ENCODE peak calls at places on chromosomes 2 and 18, in six cellular contexts. One of them, this sample, is unnamed.

GRCh38 chr2:51717318-51717717 is 685.4 kb upstream of the NRXN1 start:
- DNase-seq in retina: no peak
- DNase-seq in gastrocnemius medialis: no peak
- DNase-seq in COR-L47: no peak
- DNase-seq in epithelial cell of esophagus: peak
- DNase-seq in ovary: no peak
- DNase-seq in this sample: no peak

GRCh38 chr2:3512086-3512485 is 7.2 kb downstream of the ADI1 start:
- DNase-seq in retina: no peak
- DNase-seq in gastrocnemius medialis: no peak
- DNase-seq in COR-L47: no peak
- DNase-seq in epithelial cell of esophagus: no peak
- DNase-seq in ovary: no peak
- DNase-seq in this sample: no peak

GRCh38 chr18:60060578-60060977 is 160.8 kb downstream of the PMAIP1 start:
- DNase-seq in retina: no peak
- DNase-seq in gastrocnemius medialis: no peak
- DNase-seq in COR-L47: no peak
- DNase-seq in epithelial cell of esophagus: peak
- DNase-seq in ovary: no peak
- DNase-seq in this sample: no peak

GRCh38 chr18:41771971-41772370 is 183.1 kb upstream of the PIK3C3 start:
- DNase-seq in retina: no peak
- DNase-seq in gastrocnemius medialis: no peak
- DNase-seq in COR-L47: no peak
- DNase-seq in epithelial cell of esophagus: peak
- DNase-seq in ovary: no peak
- DNase-seq in this sample: no peak

GRCh38 chr2:113848758-113849460 is 41.0 kb upstream of the ACTR3 start:
- DNase-seq in retina: no peak
- DNase-seq in gastrocnemius medialis: no peak
- DNase-seq in COR-L47: no peak
- DNase-seq in epithelial cell of esophagus: peak
- DNase-seq in ovary: no peak
- DNase-seq in this sample: no peak

GRCh38 chr2:69253893-69254292 is 133.1 kb downstream of the GFPT1 start:
- DNase-seq in retina: no peak
- DNase-seq in gastrocnemius medialis: peak
- DNase-seq in COR-L47: no peak
- DNase-seq in epithelial cell of esophagus: peak
- DNase-seq in ovary: no peak
- DNase-seq in this sample: no peak

GRCh38 chr18:51083398-51083797 is 53.4 kb downstream of the SMAD4 start:
- DNase-seq in retina: no peak
- DNase-seq in gastrocnemius medialis: no peak
- DNase-seq in COR-L47: no peak
- DNase-seq in epithelial cell of esophagus: no peak
- DNase-seq in ovary: no peak
- DNase-seq in this sample: no peak

GRCh38 chr2:164841719-164842623 is at the start of gene COBLL1:
- DNase-seq in retina: peak
- DNase-seq in gastrocnemius medialis: peak
- DNase-seq in COR-L47: peak
- DNase-seq in epithelial cell of esophagus: peak
- DNase-seq in ovary: peak
- DNase-seq in this sample: peak

GRCh38 chr2:15776992-15777702 is 163.2 kb upstream of the MYCN start:
- DNase-seq in retina: no peak
- DNase-seq in gastrocnemius medialis: no peak
- DNase-seq in COR-L47: no peak
- DNase-seq in epithelial cell of esophagus: no peak
- DNase-seq in ovary: no peak
- DNase-seq in this sample: no peak

This sample was measured in posterior vena cava.